ENCODE peak calls at places on chromosome 4, in seven cellular contexts. B, V, P, C, T, M and Z are unnamed samples.

GRCh38 chr4:109499513-109499912 is 60.5 kb upstream of the MCUB start:
- DNase-seq in B (no peak), V (no peak), P (no peak), C (no peak), T (no peak), M (no peak), Z (no peak)

GRCh38 chr4:150080875-150081274 is 2.6 kb downstream of the DCLK2 start:
- DNase-seq in B (no peak), V (no peak), P (no peak), C (no peak), T (no peak), M (no peak), Z (no peak)

GRCh38 chr4:8478801-8479744 is 38.5 kb downstream of the TRMT44 start:
- DNase-seq in B (peak), V (no peak), P (no peak), C (no peak), T (no peak), M (no peak), Z (no peak)

GRCh38 chr4:71713611-71714203 is 70.2 kb downstream of the GC start:
- DNase-seq in B (peak), V (peak), P (no peak), C (no peak), T (no peak), M (no peak), Z (peak)

GRCh38 chr4:83362492-83363329 is 28.1 kb upstream of the HPSE start:
- DNase-seq in B (peak), V (no peak), P (no peak), C (no peak), T (no peak), M (no peak), Z (no peak)

GRCh38 chr4:148415500-148415899 is 26.7 kb downstream of the NR3C2 start:
- DNase-seq in B (no peak), V (no peak), P (no peak), C (no peak), T (no peak), M (no peak), Z (no peak)

GRCh38 chr4:127533028-127533700 is 99.6 kb upstream of the INTU start:
- DNase-seq in B (peak), V (no peak), P (no peak), C (no peak), T (no peak), M (no peak), Z (no peak)

GRCh38 chr4:8435656-8436121 is 4.8 kb downstream of the ACOX3 start:
- DNase-seq in B (no peak), V (no peak), P (no peak), C (peak), T (no peak), M (no peak), Z (no peak)

GRCh38 chr4:11614426-11614825 is 185.7 kb upstream of the HS3ST1 start:
- DNase-seq in B (no peak), V (peak), P (no peak), C (no peak), T (no peak), M (no peak), Z (no peak)

GRCh38 chr4:13710486-13710885 is 83.0 kb upstream of the BOD1L1 start:
- DNase-seq in B (no peak), V (no peak), P (no peak), C (no peak), T (no peak), M (no peak), Z (no peak)

GRCh38 chr4:140005699-140006098 is 148.3 kb downstream of the MAML3 start:
- DNase-seq in B (no peak), V (peak), P (no peak), C (no peak), T (no peak), M (no peak), Z (peak)

GRCh38 chr4:930827-931193 is 1.3 kb downstream of the GAK start:
- DNase-seq in B (no peak), V (no peak), P (no peak), C (no peak), T (no peak), M (no peak), Z (no peak)

GRCh38 chr4:107709916-107710315 is 10.1 kb downstream of the PAPSS1 start:
- DNase-seq in B (no peak), V (no peak), P (no peak), C (no peak), T (no peak), M (no peak), Z (no peak)

GRCh38 chr4:94615431-94615830 is 142.3 kb upstream of the BMPR1B start:
- DNase-seq in B (no peak), V (no peak), P (no peak), C (no peak), T (no peak), M (no peak), Z (no peak)

GRCh38 chr4:82553020-82553419 is 8.8 kb downstream of the TMEM150C start:
- DNase-seq in B (no peak), V (no peak), P (no peak), C (no peak), T (no peak), M (no peak), Z (no peak)

GRCh38 chr4:168515222-168516011 is 18.6 kb downstream of the PALLD start:
- DNase-seq in B (no peak), V (no peak), P (no peak), C (no peak), T (no peak), M (peak), Z (peak)

GRCh38 chr4:88900432-88900831 is 156.6 kb downstream of the FAM13A start:
- DNase-seq in B (peak), V (no peak), P (no peak), C (no peak), T (no peak), M (no peak), Z (no peak)

GRCh38 chr4:40363382-40363920 is 28.3 kb downstream of the CHRNA9 start:
- DNase-seq in B (no peak), V (no peak), P (no peak), C (no peak), T (no peak), M (no peak), Z (no peak)

GRCh38 chr4:622996-623913 is 2.1 kb upstream of the PDE6B start:
- DNase-seq in B (no peak), V (no peak), P (no peak), C (no peak), T (no peak), M (no peak), Z (no peak)

GRCh38 chr4:140277576-140277975 is 95.9 kb upstream of the SCOC start:
- DNase-seq in B (no peak), V (no peak), P (no peak), C (no peak), T (no peak), M (no peak), Z (no peak)

GRCh38 chr4:38964942-38965775 is 67.0 kb downstream of the TMEM156 start:
- DNase-seq in B (no peak), V (no peak), P (no peak), C (no peak), T (no peak), M (no peak), Z (no peak)

GRCh38 chr4:78356251-78356650 is 195.3 kb upstream of the ANXA3 start:
- DNase-seq in B (no peak), V (no peak), P (no peak), C (no peak), T (no peak), M (no peak), Z (no peak)

GRCh38 chr4:61380865-61381264 is 180.7 kb downstream of the ADGRL3 start:
- DNase-seq in B (no peak), V (no peak), P (no peak), C (no peak), T (no peak), M (no peak), Z (no peak)

GRCh38 chr4:71133491-71133890 is 140.0 kb downstream of the DCK start:
- DNase-seq in B (no peak), V (no peak), P (no peak), C (no peak), T (no peak), M (peak), Z (no peak)

GRCh38 chr4:66489783-66490452 is 819.6 kb upstream of the EPHA5 start:
- DNase-seq in B (peak), V (no peak), P (no peak), C (no peak), T (no peak), M (no peak), Z (no peak)

GRCh38 chr4:26525136-26525535 is 34.9 kb upstream of the CCKAR start:
- DNase-seq in B (peak), V (no peak), P (no peak), C (no peak), T (no peak), M (no peak), Z (no peak)

GRCh38 chr4:153222162-153222789 is 18.0 kb downstream of the TRIM2 start:
- DNase-seq in B (peak), V (peak), P (peak), C (peak), T (peak), M (no peak), Z (no peak)

GRCh38 chr4:10734697-10735096 is 50.1 kb upstream of the CLNK start:
- DNase-seq in B (no peak), V (no peak), P (no peak), C (no peak), T (no peak), M (no peak), Z (no peak)

GRCh38 chr4:86523333-86523732 is 70.8 kb upstream of the PTPN13 start:
- DNase-seq in B (no peak), V (no peak), P (no peak), C (no peak), T (no peak), M (no peak), Z (no peak)

GRCh38 chr4:150178161-150178560 is 99.9 kb downstream of the DCLK2 start:
- DNase-seq in B (peak), V (no peak), P (no peak), C (peak), T (no peak), M (no peak), Z (no peak)

GRCh38 chr4:1727117-1728031 is 6.1 kb downstream of the TACC3 start:
- DNase-seq in B (no peak), V (no peak), P (no peak), C (peak), T (no peak), M (no peak), Z (no peak)

GRCh38 chr4:2289955-2290333 is 28.0 kb upstream of the MXD4 start:
- DNase-seq in B (no peak), V (no peak), P (no peak), C (no peak), T (no peak), M (no peak), Z (no peak)

GRCh38 chr4:11428701-11429571 is at the start of gene HS3ST1:
- DNase-seq in B (peak), V (peak), P (peak), C (peak), T (peak), M (peak), Z (peak)

GRCh38 chr4:156312261-156312847 is 358.7 kb upstream of the CTSO start:
- DNase-seq in B (no peak), V (no peak), P (no peak), C (no peak), T (no peak), M (no peak), Z (no peak)

GRCh38 chr4:104486702-104487101 is 8.0 kb downstream of the CXXC4 start:
- DNase-seq in B (no peak), V (no peak), P (no peak), C (no peak), T (no peak), M (no peak), Z (no peak)